ENCODE peak calls at places on chromosomes 12 and 14, in five cellular contexts. K, V, W, I and E are unnamed samples.
A peak's percentile ranks its signal among the peaks of the same experiment; 100 is the strongest.

GRCh38 chr12:68331500-68331868 is 678 bp downstream of the MDM1 start:
- DNase-seq in V (no peak), I (no peak), W (no peak), K (no peak), E (no peak)

GRCh38 chr14:65933400-65934068 is 521.0 kb downstream of the FUT8 start:
- DNase-seq in I (no peak), V (no peak), W (no peak), K (no peak), E (no peak)

GRCh38 chr14:53943751-53944083 is 12.9 kb downstream of the BMP4 start:
- DNase-seq in I (no peak), K (no peak), V (no peak), W (no peak), E (no peak)

GRCh38 chr12:111745201-111745600 is 21.5 kb upstream of the ALDH2 start:
- DNase-seq in V (no peak), K (no peak), W (no peak), I (no peak), E (no peak)

GRCh38 chr14:75454963-75455546 is 27.2 kb downstream of the JDP2 start:
- DNase-seq in K (no peak), W (peak; percentile 65), I (no peak), V (peak; percentile 31), E (peak; percentile 79)

GRCh38 chr14:86321151-86321550 is 791.2 kb downstream of the FLRT2 start:
- DNase-seq in I (no peak), W (no peak), K (no peak), V (no peak), E (peak; percentile 26)

GRCh38 chr12:5988088-5988487 is 43.0 kb upstream of the ANO2 start:
- DNase-seq in W (no peak), K (no peak), I (peak; percentile 52), V (no peak), E (no peak)

GRCh38 chr12:76685246-76685678 is 78.7 kb upstream of the ZDHHC17 start:
- DNase-seq in K (no peak), V (peak; percentile 18), I (peak; percentile 46), W (no peak), E (no peak)

GRCh38 chr12:110754101-110754793 is 11.6 kb upstream of the PPP1CC start:
- DNase-seq in V (no peak), I (no peak), K (no peak), W (no peak), E (no peak)

GRCh38 chr12:67077617-67078016 is 191.5 kb upstream of the CAND1 start:
- DNase-seq in I (no peak), W (no peak), V (no peak), K (no peak), E (no peak)

GRCh38 chr14:101365329-101366158 is 195.8 kb upstream of the DIO3 start:
- DNase-seq in K (no peak), W (no peak), I (no peak), V (no peak), E (no peak)

GRCh38 chr12:85509857-85510256 is 229.8 kb downstream of the ALX1 start:
- DNase-seq in I (no peak), V (no peak), K (no peak), W (no peak), E (no peak)

GRCh38 chr12:66111605-66112004 is 18.9 kb downstream of the LLPH start:
- DNase-seq in V (no peak), W (no peak), K (no peak), I (no peak), E (no peak)

GRCh38 chr12:74449872-74450271 is 87.8 kb upstream of the ATXN7L3B start:
- DNase-seq in I (no peak), W (no peak), K (no peak), V (no peak), E (peak; percentile 35)

GRCh38 chr12:52715416-52715815 is 12.1 kb upstream of the KRT77 start:
- DNase-seq in V (peak; percentile 38), I (peak; percentile 72), K (no peak), W (peak; percentile 29), E (no peak)

GRCh38 chr14:49999216-49999761 is 106.4 kb downstream of the ARF6 start:
- DNase-seq in W (peak; percentile 86), I (no peak), V (peak; percentile 77), K (peak; percentile 91), E (peak; percentile 29)

GRCh38 chr12:50542448-50542847 is 37.7 kb downstream of the DIP2B start:
- DNase-seq in K (peak; percentile 77), I (no peak), W (no peak), V (peak; percentile 77), E (peak; percentile 26)

GRCh38 chr12:69519871-69520270 is 49.7 kb downstream of the FRS2 start:
- DNase-seq in W (no peak), I (no peak), K (no peak), V (no peak), E (no peak)

GRCh38 chr12:78036889-78037288 is 206.2 kb downstream of the NAV3 start:
- DNase-seq in I (no peak), K (no peak), V (no peak), W (no peak), E (no peak)

GRCh38 chr12:132319359-132319950 is 9.9 kb downstream of the GALNT9 start:
- DNase-seq in W (no peak), V (no peak), I (no peak), K (no peak), E (no peak)

GRCh38 chr12:99983721-99984258 is 946 bp downstream of the ANKS1B start:
- DNase-seq in V (peak; percentile 7), I (no peak), W (no peak), K (no peak), E (no peak)
- H3K4me3 ChIP-seq in V (peak overlapping the region; percentile 52), I (peak overlapping the region; percentile 79), W (peak overlapping the region; percentile 62), K (no peak overlapping the region), E (peak overlapping the region; percentile 85)

GRCh38 chr14:102764220-102764671 is 13.0 kb upstream of the TRAF3 start:
- DNase-seq in K (no peak), V (no peak), W (no peak), I (no peak), E (no peak)
- H3K4me3 ChIP-seq in K (no peak overlapping the region), V (no peak overlapping the region), W (no peak overlapping the region), I (no peak overlapping the region), E (no peak overlapping the region)

DNA sequence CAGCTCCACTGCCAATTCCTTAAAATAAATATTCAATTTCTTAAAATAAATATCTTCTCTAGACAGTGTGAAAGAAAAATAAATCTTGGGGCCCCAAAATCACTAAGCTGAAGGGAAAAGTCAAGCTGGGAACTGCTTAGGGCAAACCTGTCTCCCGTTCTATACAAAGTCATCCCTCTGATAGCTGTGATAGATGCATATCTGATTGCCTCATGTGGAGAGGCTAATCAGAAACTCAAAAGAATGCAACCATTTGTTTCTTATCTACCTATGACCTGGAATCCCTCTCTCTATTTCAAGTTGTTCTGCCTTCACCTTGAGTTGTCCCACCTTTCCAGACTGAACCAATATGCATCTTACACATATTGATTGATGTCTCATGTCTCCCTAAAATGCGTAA is 889.8 kb downstream of the TRHDE start:
- DNase-seq in V (no peak), I (no peak), W (no peak), K (no peak), E (no peak)
- H3K4me3 ChIP-seq in V (no peak overlapping the region), I (no peak overlapping the region), W (no peak overlapping the region), K (no peak overlapping the region), E (no peak overlapping the region)

GRCh38 chr12:91109148-91109564 is 2.1 kb downstream of the LUM start:
- DNase-seq in K (peak; percentile 62), V (peak; percentile 62), I (peak; percentile 78), W (peak; percentile 78), E (peak; percentile 17)
- H3K4me3 ChIP-seq in K (no peak overlapping the region), V (no peak overlapping the region), I (no peak overlapping the region), W (no peak overlapping the region), E (no peak overlapping the region)

GRCh38 chr12:20370001-20370381 is 1.7 kb downstream of the PDE3A start:
- DNase-seq in V (peak; percentile 45), K (no peak), I (peak; percentile 70), W (no peak), E (peak; percentile 45)

GRCh38 chr12:20368653-20369163 is 371 bp downstream of the PDE3A start:
- DNase-seq in V (peak; percentile 40), K (no peak), W (no peak), I (peak; percentile 69), E (peak; percentile 68)

GRCh38 chr12:20372326-20373097 is 4.2 kb downstream of the PDE3A start:
- DNase-seq in I (no peak), V (no peak), K (no peak), W (no peak), E (no peak)

GRCh38 chr12:20369164-20370000 is 1.0 kb downstream of the PDE3A start:
- DNase-seq in I (peak; percentile 79), W (peak; percentile 27), V (peak; percentile 75), K (no peak), E (peak; percentile 80)

GRCh38 chr12:20370841-20371240 is 2.5 kb downstream of the PDE3A start:
- DNase-seq in W (no peak), V (no peak), I (no peak), K (no peak), E (no peak)
- H3K4me3 ChIP-seq in W (peak overlapping the region; percentile 64), V (peak overlapping the region; percentile 75), I (peak overlapping the region; percentile 82), K (no peak overlapping the region), E (peak overlapping the region; percentile 70)

GRCh38 chr14:21537088-21537424 is 10.9 kb upstream of the SALL2 start:
- DNase-seq in I (no peak), V (no peak), W (no peak), K (no peak), E (no peak)
- H3K4me3 ChIP-seq in I (peak overlapping the region; percentile 84), V (no peak overlapping the region), W (peak overlapping the region; percentile 37), K (no peak overlapping the region), E (peak overlapping the region; percentile 39)

DNA sequence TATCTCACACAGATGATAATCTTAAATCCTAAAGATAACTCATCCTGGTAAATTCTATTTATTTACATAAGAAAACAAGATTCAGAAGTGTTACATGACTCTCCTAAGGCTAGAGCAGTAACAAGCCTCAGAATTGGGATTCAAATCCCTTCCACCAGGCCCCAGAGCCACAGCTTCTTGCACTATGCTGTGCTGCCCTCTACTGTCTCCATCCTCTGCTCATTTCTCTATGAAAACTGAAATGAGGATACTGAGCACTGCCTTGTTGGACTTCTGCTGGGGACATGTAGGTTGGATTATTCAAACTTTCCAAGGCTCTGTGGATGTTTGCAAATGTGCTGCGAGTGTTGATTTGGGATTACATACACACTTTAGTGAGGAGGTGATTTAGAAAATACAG is 23.5 kb upstream of the C12orf50 start:
- DNase-seq in I (peak; percentile 62), K (peak; percentile 43), W (no peak), V (peak; percentile 71), E (peak; percentile 48)
- H3K4me3 ChIP-seq in I (no peak overlapping the region), K (no peak overlapping the region), W (no peak overlapping the region), V (no peak overlapping the region), E (no peak overlapping the region)

DNA sequence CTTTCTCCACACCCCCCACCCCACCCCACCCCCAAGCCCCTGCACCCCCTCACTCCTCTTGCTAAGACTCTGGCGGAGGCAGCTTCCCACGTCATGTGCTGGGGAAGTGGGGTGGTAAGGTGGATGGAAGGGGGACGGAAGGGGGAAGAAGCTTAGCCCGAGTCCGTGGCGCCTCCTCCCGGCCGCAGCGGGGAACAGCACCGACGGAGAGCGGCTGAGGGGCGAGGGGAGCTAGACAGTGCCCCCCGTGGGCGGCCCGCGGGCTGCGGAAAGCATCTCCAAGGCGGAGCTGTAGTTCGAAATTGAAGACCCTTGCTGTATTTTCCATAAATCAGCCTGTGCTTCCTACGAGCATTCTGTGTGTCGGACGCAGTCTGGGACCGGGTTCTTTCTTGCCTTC is 608 bp upstream of the GRIN2B start:
- DNase-seq in V (peak; percentile 81), W (no peak), I (peak; percentile 88), K (no peak), E (no peak)
- H3K4me3 ChIP-seq in V (peak overlapping the region; percentile 61), W (peak overlapping the region; percentile 37), I (peak overlapping the region; percentile 96), K (no peak overlapping the region), E (no peak overlapping the region)